ENCODE peak calls at places on chromosomes 5 and 9, in nine cellular contexts. T, V, J, W, U, S, P, B and O are unnamed samples.

GRCh38 chr9:105439428-105439827 is 8.4 kb upstream of the FSD1L start:
- DNase-seq in T (no peak), V (no peak), J (no peak), W (peak; percentile 17), U (no peak), S (no peak), P (no peak), B (no peak), O (no peak)

GRCh38 chr5:93503598-93504067 is 77.4 kb downstream of the NR2F1-AS1 start:
- DNase-seq in T (no peak), V (no peak), J (no peak), W (peak; percentile 88), U (no peak), S (no peak), P (no peak), B (no peak), O (no peak)

GRCh38 chr9:104091708-104092107 is 2.4 kb upstream of the SMC2 start:
- DNase-seq in T (no peak), V (no peak), J (no peak), W (no peak), U (no peak), S (peak; percentile 8), P (no peak), B (peak; percentile 77), O (no peak)

GRCh38 chr9:137365552-137366444 is 57.2 kb downstream of the EXD3 start:
- DNase-seq in T (no peak), V (no peak), J (no peak), W (no peak), U (no peak), S (no peak), P (no peak), B (no peak), O (no peak)

GRCh38 chr9:123739387-123739786 is 190.5 kb downstream of the DENND1A start:
- DNase-seq in T (no peak), V (no peak), J (no peak), W (no peak), U (no peak), S (no peak), P (no peak), B (no peak), O (no peak)

GRCh38 chr5:61290815-61291214 is 41.2 kb upstream of the ZSWIM6 start:
- DNase-seq in T (no peak), V (no peak), J (no peak), W (peak; percentile 57), U (no peak), S (no peak), P (no peak), B (no peak), O (no peak)

GRCh38 chr5:127754259-127754658 is 51.1 kb downstream of the CCDC192 start:
- DNase-seq in T (no peak), V (no peak), J (no peak), W (no peak), U (no peak), S (no peak), P (peak; percentile 18), B (no peak), O (no peak)

GRCh38 chr9:132946624-132947295 is 2.3 kb upstream of the TSC1 start:
- DNase-seq in T (no peak), V (no peak), J (no peak), W (peak; percentile 64), U (no peak), S (no peak), P (peak; percentile 35), B (no peak), O (no peak)

GRCh38 chr9:2655411-2655901 is 33.9 kb downstream of the VLDLR start:
- DNase-seq in T (no peak), V (no peak), J (no peak), W (peak; percentile 97), U (no peak), S (peak; percentile 43), P (no peak), B (peak; percentile 12), O (no peak)

GRCh38 chr5:76251656-76252055 is 151.4 kb upstream of the IQGAP2 start:
- DNase-seq in T (no peak), V (no peak), J (no peak), W (no peak), U (no peak), S (no peak), P (no peak), B (no peak), O (no peak)

GRCh38 chr5:125277494-125278154 is 531.2 kb upstream of the ZNF608 start:
- DNase-seq in T (no peak), V (no peak), J (no peak), W (peak; percentile 97), U (no peak), S (no peak), P (no peak), B (no peak), O (no peak)

GRCh38 chr5:1448511-1449011 is 3.3 kb upstream of the SLC6A3 start:
- DNase-seq in T (no peak), V (no peak), J (no peak), W (no peak), U (no peak), S (no peak), P (no peak), B (no peak), O (no peak)

GRCh38 chr9:27743490-27743889 is 170.2 kb upstream of the C9orf72 start:
- DNase-seq in T (no peak), V (no peak), J (no peak), W (no peak), U (no peak), S (no peak), P (no peak), B (no peak), O (no peak)

GRCh38 chr9:135660407-135660806 is 2.7 kb upstream of the LCN9 start:
- DNase-seq in T (no peak), V (no peak), J (no peak), W (no peak), U (no peak), S (no peak), P (no peak), B (no peak), O (no peak)

GRCh38 chr9:136138566-136138965 is 19.9 kb upstream of the TMEM250 start:
- DNase-seq in T (no peak), V (no peak), J (no peak), W (no peak), U (peak; percentile 17), S (no peak), P (peak; percentile 44), B (peak; percentile 60), O (no peak)

GRCh38 chr5:137609122-137609521 is 110.0 kb upstream of the SPOCK1 start:
- DNase-seq in T (no peak), V (no peak), J (no peak), W (peak; percentile 65), U (no peak), S (no peak), P (no peak), B (no peak), O (peak; percentile 6)

GRCh38 chr9:21452681-21453080 is 12.4 kb downstream of the IFNA1 start:
- DNase-seq in T (no peak), V (no peak), J (peak; percentile 26), W (no peak), U (no peak), S (no peak), P (no peak), B (no peak), O (no peak)